ENCODE peak calls at places on chromosomes 12 and 14, in five cellular contexts. One of them, this sample, is unnamed.

GRCh38 chr12:116310082-116310481 is 32.6 kb upstream of the MED13L start:
- DNase-seq in putamen: no peak
- DNase-seq in endothelial cell of umbilical vein: no peak
- DNase-seq in heart left ventricle: no peak
- DNase-seq in iris pigment epithelial cell: no peak
- DNase-seq in this sample: no peak

GRCh38 chr12:49098035-49098451 is 3.4 kb upstream of the DHH start:
- DNase-seq in heart left ventricle: peak
- DNase-seq in iris pigment epithelial cell: peak
- DNase-seq in putamen: no peak
- DNase-seq in endothelial cell of umbilical vein: peak
- DNase-seq in this sample: peak

GRCh38 chr12:96501139-96501741 is 11.9 kb downstream of the CFAP54 start:
- DNase-seq in iris pigment epithelial cell: peak
- DNase-seq in putamen: no peak
- DNase-seq in endothelial cell of umbilical vein: peak
- DNase-seq in heart left ventricle: peak
- DNase-seq in this sample: peak

GRCh38 chr14:103161054-103161397 is 37.8 kb downstream of the TNFAIP2 start:
- DNase-seq in iris pigment epithelial cell: no peak
- DNase-seq in putamen: no peak
- DNase-seq in heart left ventricle: no peak
- DNase-seq in endothelial cell of umbilical vein: no peak
- DNase-seq in this sample: no peak

GRCh38 chr12:122129131-122129530 is 44.9 kb downstream of the IL31 start:
- DNase-seq in heart left ventricle: no peak
- DNase-seq in endothelial cell of umbilical vein: no peak
- DNase-seq in putamen: no peak
- DNase-seq in iris pigment epithelial cell: no peak
- DNase-seq in this sample: no peak

GRCh38 chr14:29846339-29847129 is 81.1 kb downstream of the PRKD1 start:
- DNase-seq in iris pigment epithelial cell: peak
- DNase-seq in heart left ventricle: no peak
- DNase-seq in putamen: no peak
- DNase-seq in endothelial cell of umbilical vein: no peak
- DNase-seq in this sample: no peak

GRCh38 chr12:92080390-92081285 is 65.0 kb downstream of the BTG1 start:
- DNase-seq in iris pigment epithelial cell: peak
- DNase-seq in endothelial cell of umbilical vein: no peak
- DNase-seq in putamen: no peak
- DNase-seq in heart left ventricle: no peak
- DNase-seq in this sample: no peak

GRCh38 chr14:58048219-58048618 is 103.8 kb downstream of the ARMH4 start:
- DNase-seq in putamen: no peak
- DNase-seq in endothelial cell of umbilical vein: no peak
- DNase-seq in heart left ventricle: no peak
- DNase-seq in iris pigment epithelial cell: no peak
- DNase-seq in this sample: no peak

GRCh38 chr12:63952980-63953379 is 108.5 kb downstream of the SRGAP1 start:
- DNase-seq in putamen: no peak
- DNase-seq in heart left ventricle: no peak
- DNase-seq in iris pigment epithelial cell: no peak
- DNase-seq in endothelial cell of umbilical vein: no peak
- DNase-seq in this sample: no peak

GRCh38 chr14:56216631-56217379 is 98.6 kb downstream of the PELI2 start:
- DNase-seq in putamen: peak
- DNase-seq in iris pigment epithelial cell: peak
- DNase-seq in endothelial cell of umbilical vein: peak
- DNase-seq in heart left ventricle: peak
- DNase-seq in this sample: peak

GRCh38 chr12:15634010-15634676 is 155.0 kb downstream of the EPS8 start:
- DNase-seq in iris pigment epithelial cell: peak
- DNase-seq in heart left ventricle: no peak
- DNase-seq in endothelial cell of umbilical vein: peak
- DNase-seq in putamen: no peak
- DNase-seq in this sample: no peak

GRCh38 chr12:132450391-132451171 is 39.4 kb upstream of the FBRSL1 start:
- DNase-seq in endothelial cell of umbilical vein: no peak
- DNase-seq in putamen: no peak
- DNase-seq in heart left ventricle: no peak
- DNase-seq in iris pigment epithelial cell: no peak
- DNase-seq in this sample: no peak

GRCh38 chr14:25308244-25308643 is 258.3 kb upstream of the STXBP6 start:
- DNase-seq in iris pigment epithelial cell: no peak
- DNase-seq in endothelial cell of umbilical vein: no peak
- DNase-seq in heart left ventricle: no peak
- DNase-seq in putamen: no peak
- DNase-seq in this sample: no peak

GRCh38 chr12:116601524-116601923 is 42.3 kb downstream of the MAP1LC3B2 start:
- DNase-seq in putamen: no peak
- DNase-seq in endothelial cell of umbilical vein: peak
- DNase-seq in iris pigment epithelial cell: peak
- DNase-seq in heart left ventricle: no peak
- DNase-seq in this sample: no peak

GRCh38 chr14:74508292-74508731 is 14.7 kb downstream of the ISCA2 start:
- DNase-seq in heart left ventricle: peak
- DNase-seq in endothelial cell of umbilical vein: no peak
- DNase-seq in putamen: no peak
- DNase-seq in iris pigment epithelial cell: no peak
- DNase-seq in this sample: no peak

GRCh38 chr12:3753549-3754284 is 808 bp upstream of the CRACR2A start:
- DNase-seq in heart left ventricle: peak
- DNase-seq in putamen: no peak
- DNase-seq in endothelial cell of umbilical vein: no peak
- DNase-seq in iris pigment epithelial cell: no peak
- DNase-seq in this sample: peak

GRCh38 chr14:37678916-37679315 is 83.5 kb downstream of the TTC6 start:
- DNase-seq in iris pigment epithelial cell: peak
- DNase-seq in heart left ventricle: no peak
- DNase-seq in putamen: no peak
- DNase-seq in endothelial cell of umbilical vein: no peak
- DNase-seq in this sample: no peak

GRCh38 chr12:11863478-11863906 is 207.2 kb upstream of the BCL2L14 start:
- DNase-seq in iris pigment epithelial cell: peak
- DNase-seq in putamen: no peak
- DNase-seq in endothelial cell of umbilical vein: peak
- DNase-seq in heart left ventricle: peak
- DNase-seq in this sample: peak

GRCh38 chr14:52363969-52364368 is 49.9 kb downstream of the PTGER2 start:
- DNase-seq in endothelial cell of umbilical vein: no peak
- DNase-seq in iris pigment epithelial cell: no peak
- DNase-seq in putamen: no peak
- DNase-seq in heart left ventricle: no peak
- DNase-seq in this sample: no peak

GRCh38 chr12:108333898-108334699 is 5.0 kb downstream of the CMKLR1 start:
- DNase-seq in heart left ventricle: peak
- DNase-seq in endothelial cell of umbilical vein: peak
- DNase-seq in iris pigment epithelial cell: peak
- DNase-seq in putamen: no peak
- DNase-seq in this sample: no peak

GRCh38 chr14:59098377-59098776 is 90.1 kb upstream of the DAAM1 start:
- DNase-seq in iris pigment epithelial cell: peak
- DNase-seq in heart left ventricle: no peak
- DNase-seq in endothelial cell of umbilical vein: no peak
- DNase-seq in putamen: no peak
- DNase-seq in this sample: no peak

GRCh38 chr12:101743724-101744472 is 4.6 kb upstream of the SYCP3 start:
- DNase-seq in heart left ventricle: no peak
- DNase-seq in endothelial cell of umbilical vein: no peak
- DNase-seq in iris pigment epithelial cell: no peak
- DNase-seq in putamen: no peak
- DNase-seq in this sample: no peak

GRCh38 chr12:8911606-8912268 is 2.6 kb upstream of the PHC1 start:
- DNase-seq in heart left ventricle: no peak
- DNase-seq in endothelial cell of umbilical vein: no peak
- DNase-seq in putamen: no peak
- DNase-seq in iris pigment epithelial cell: no peak
- DNase-seq in this sample: no peak

GRCh38 chr12:107564946-107565345 is 120.7 kb upstream of the PWP1 start:
- DNase-seq in endothelial cell of umbilical vein: no peak
- DNase-seq in putamen: no peak
- DNase-seq in heart left ventricle: no peak
- DNase-seq in iris pigment epithelial cell: peak
- DNase-seq in this sample: no peak

GRCh38 chr14:54942913-54943312 is 40.3 kb upstream of the GCH1 start:
- DNase-seq in putamen: no peak
- DNase-seq in heart left ventricle: no peak
- DNase-seq in endothelial cell of umbilical vein: no peak
- DNase-seq in iris pigment epithelial cell: no peak
- DNase-seq in this sample: no peak

GRCh38 chr14:45426685-45427282 is 173.8 kb upstream of the MIS18BP1 start:
- DNase-seq in putamen: peak
- DNase-seq in iris pigment epithelial cell: peak
- DNase-seq in endothelial cell of umbilical vein: peak
- DNase-seq in heart left ventricle: no peak
- DNase-seq in this sample: no peak

This sample was measured in left ventricle myocardium inferior.